ENCODE peak calls at places on chromosomes 11 and 22, in nine cellular contexts. H is HCT116; R is fibroblast of the aortic adventitia; L is NB4; K is HuH-7.5; U is activated CD4-positive, CD25-positive, alpha-beta regulatory T cell; Q is heart right ventricle; F is HuH-7; B is effector memory CD4-positive, alpha-beta T cell. V is an unnamed sample.

GRCh38 chr11:2327032-2327431 is 25.2 kb downstream of the TSPAN32 start:
- DNase-seq in R (no peak), H (no peak), U (no peak), Q (no peak), L (no peak), F (no peak), K (no peak), B (no peak), V (no peak)

GRCh38 chr11:30196400-30197206 is 34.2 kb upstream of the FSHB start:
- DNase-seq in B (no peak), L (peak), F (peak), R (peak), U (no peak), K (peak), Q (peak), H (peak), V (peak)

GRCh38 chr11:118918128-118918685 is 7.5 kb downstream of the BCL9L start:
- DNase-seq in K (no peak), F (no peak), L (no peak), H (no peak), U (no peak), B (no peak), R (peak), Q (peak), V (no peak)

GRCh38 chr11:128575956-128576340 is 11.4 kb downstream of the ETS1 start:
- DNase-seq in K (no peak), U (no peak), Q (peak), B (no peak), F (no peak), R (peak), H (no peak), L (peak), V (no peak)

GRCh38 chr22:29661355-29661754 is 57.9 kb downstream of the NF2 start:
- DNase-seq in L (no peak), F (no peak), R (peak), K (no peak), Q (no peak), H (no peak), B (no peak), U (no peak), V (no peak)

GRCh38 chr22:49457146-49457545 is 370.5 kb downstream of the BRD1 start:
- DNase-seq in L (no peak), B (no peak), K (no peak), H (no peak), U (no peak), F (no peak), Q (no peak), R (no peak), V (no peak)

GRCh38 chr11:39668640-39669039 is 1790.8 kb downstream of the LRRC4C start:
- DNase-seq in Q (no peak), U (no peak), F (no peak), B (no peak), K (no peak), L (peak), R (no peak), H (no peak), V (no peak)

GRCh38 chr11:18492888-18493287 is 33.9 kb downstream of the TSG101 start:
- DNase-seq in L (no peak), B (no peak), R (no peak), Q (no peak), H (no peak), U (no peak), F (no peak), K (no peak), V (no peak)

GRCh38 chr11:107157146-107157808 is 139.0 kb upstream of the GUCY1A2 start:
- DNase-seq in H (no peak), Q (no peak), R (no peak), L (no peak), F (peak), B (no peak), U (no peak), K (no peak), V (no peak)

GRCh38 chr22:42877597-42878340 is 20.7 kb upstream of the ARFGAP3 start:
- DNase-seq in Q (no peak), K (no peak), H (no peak), R (no peak), F (no peak), B (no peak), L (no peak), U (no peak), V (no peak)

GRCh38 chr11:128917144-128917684 is 25.5 kb downstream of the TP53AIP1 start:
- DNase-seq in H (no peak), B (no peak), U (no peak), Q (no peak), L (no peak), K (no peak), R (no peak), F (no peak), V (no peak)

GRCh38 chr11:113189909-113190667 is 124.3 kb upstream of the TTC12 start:
- DNase-seq in B (no peak), L (peak), F (no peak), U (no peak), K (no peak), Q (no peak), H (no peak), R (peak), V (peak)

GRCh38 chr11:30775123-30775522 is 189.0 kb upstream of the MPPED2 start:
- DNase-seq in R (no peak), H (no peak), K (peak), B (no peak), U (no peak), Q (no peak), L (no peak), F (no peak), V (no peak)

GRCh38 chr22:28198692-28199091 is 279.6 kb upstream of the PITPNB start:
- DNase-seq in Q (no peak), H (no peak), F (no peak), R (no peak), U (no peak), K (no peak), L (no peak), B (no peak), V (no peak)

GRCh38 chr22:29032584-29032983 is 29.0 kb downstream of the C22orf31 start:
- DNase-seq in H (no peak), F (no peak), R (peak), U (no peak), Q (no peak), B (no peak), K (no peak), L (no peak), V (peak)

GRCh38 chr11:94473177-94473799 is 20.4 kb downstream of the MRE11 start:
- DNase-seq in U (no peak), F (no peak), L (peak), R (peak), B (no peak), Q (no peak), K (no peak), H (no peak), V (no peak)

GRCh38 chr11:2077061-2077802 is 62.0 kb downstream of the IGF2 start:
- DNase-seq in R (peak), L (no peak), K (no peak), Q (no peak), H (no peak), F (no peak), U (no peak), B (no peak), V (peak)

GRCh38 chr11:67376022-67376386 is 2.6 kb upstream of the CLCF1 start:
- DNase-seq in R (no peak), U (no peak), L (no peak), Q (no peak), K (no peak), H (no peak), B (no peak), F (no peak), V (no peak)

GRCh38 chr11:66476841-66477251 is 3.4 kb upstream of the DPP3 start:
- DNase-seq in F (no peak), Q (no peak), U (no peak), B (no peak), K (no peak), R (no peak), H (no peak), L (no peak), V (peak)

GRCh38 chr11:47848636-47849155 is 546 bp upstream of the NUP160 start:
- DNase-seq in R (no peak), F (no peak), Q (no peak), K (no peak), L (no peak), U (no peak), H (no peak), B (no peak), V (no peak)

GRCh38 chr11:27718346-27718852 is 18.1 kb upstream of the BDNF start:
- DNase-seq in L (no peak), H (peak), U (no peak), K (peak), B (no peak), Q (no peak), R (peak), F (no peak), V (peak)

GRCh38 chr22:47327241-47327640 is 564.8 kb downstream of the TBC1D22A start:
- DNase-seq in B (no peak), L (no peak), K (no peak), R (no peak), H (no peak), Q (no peak), U (no peak), F (no peak), V (no peak)

GRCh38 chr11:93169950-93170561 is 27.7 kb downstream of the SLC36A4 start:
- DNase-seq in H (peak), L (peak), B (no peak), U (no peak), Q (no peak), R (peak), K (no peak), F (no peak), V (no peak)

V was measured in A549.